ENCODE peak calls at places on chromosomes 2 and 18, in nine cellular contexts. N is GDM1, Z is NB4, J is ovary, W is left ventricle myocardium superior, E is iPS-NIHi11, U is GM23248, O is Kasumi-1, G is heart left ventricle. Y is an unnamed sample.

GRCh38 chr2:81097361-81097760 is 792.8 kb upstream of the LRRTM1 start:
- DNase-seq in Z (no peak), E (no peak), O (no peak), W (no peak), N (no peak), U (no peak), G (no peak), J (no peak), Y (no peak)

GRCh38 chr18:58721586-58722160 is 50.4 kb downstream of the MALT1 start:
- DNase-seq in N (no peak), O (no peak), J (no peak), E (no peak), W (peak; percentile 81), Z (no peak), U (peak; percentile 34), G (peak; percentile 86), Y (no peak)

GRCh38 chr18:61503688-61504087 is 170.5 kb downstream of the CDH20 start:
- DNase-seq in O (no peak), N (no peak), E (no peak), W (no peak), Z (no peak), U (peak; percentile 14), J (no peak), G (no peak), Y (no peak)

GRCh38 chr2:166091439-166091838 is 36.4 kb downstream of the SCN1A start:
- DNase-seq in E (peak; percentile 17), O (no peak), U (no peak), N (peak; percentile 24), J (no peak), G (no peak), Z (peak; percentile 28), W (no peak), Y (no peak)

GRCh38 chr2:68336192-68336591 is 16.4 kb upstream of the CNRIP1 start:
- DNase-seq in U (peak; percentile 42), Z (no peak), N (no peak), J (no peak), W (no peak), G (no peak), O (no peak), E (no peak), Y (no peak)

GRCh38 chr2:206585335-206585734 is 57.0 kb upstream of the FAM237A start:
- DNase-seq in O (no peak), E (no peak), U (no peak), G (no peak), W (no peak), J (no peak), Z (no peak), N (no peak), Y (no peak)

GRCh38 chr18:47283476-47283875 is 32.0 kb upstream of the SKOR2 start:
- DNase-seq in G (no peak), N (no peak), U (peak; percentile 55), E (peak; percentile 40), J (no peak), Z (peak; percentile 47), O (peak; percentile 53), W (no peak), Y (no peak)

GRCh38 chr2:127359520-127359919 is 28.3 kb downstream of the MAP3K2 start:
- DNase-seq in O (no peak), W (no peak), U (no peak), N (no peak), E (no peak), G (no peak), J (no peak), Z (peak; percentile 14), Y (no peak)

GRCh38 chr2:8234757-8235374 is 447.0 kb upstream of the ID2 start:
- DNase-seq in G (no peak), O (no peak), Z (no peak), E (no peak), W (no peak), U (no peak), N (no peak), J (no peak), Y (no peak)

GRCh38 chr2:239152239-239152915 is 248.4 kb downstream of the HDAC4 start:
- DNase-seq in W (peak; percentile 65), J (peak; percentile 20), G (peak; percentile 51), Z (no peak), U (no peak), O (no peak), E (no peak), N (no peak), Y (no peak)

GRCh38 chr2:234495076-234495800 is 1.6 kb downstream of the ARL4C start:
- DNase-seq in O (no peak), J (no peak), W (no peak), E (peak; percentile 35), G (no peak), Z (no peak), N (no peak), U (peak; percentile 45), Y (no peak)

GRCh38 chr2:81481242-81481993 is 1176.9 kb upstream of the LRRTM1 start:
- DNase-seq in Z (no peak), W (peak; percentile 20), E (no peak), U (no peak), J (peak; percentile 6), N (no peak), G (no peak), O (no peak), Y (no peak)

GRCh38 chr2:151238527-151239487 is 22.9 kb downstream of the RBM43 start:
- DNase-seq in G (peak; percentile 51), J (peak; percentile 47), U (peak; percentile 90), Z (peak; percentile 85), E (peak; percentile 59), N (no peak), W (peak; percentile 47), O (peak; percentile 92), Y (no peak)